ENCODE peak calls at places on chromosomes 6 and 20, in seven cellular contexts. N is ascending aorta, V is upper lobe of right lung, D is breast epithelium, Q is transverse colon, F is fibroblast of mammary gland, M is psoas muscle. L is an unnamed sample.

GRCh38 chr6:30690403-30691207 is at the start of gene NRM:
- DNase-seq in N (peak), V (peak), D (peak), Q (peak), F (peak), M (peak), L (peak)

GRCh38 chr6:5457983-5458683 is 196.8 kb downstream of the FARS2 start:
- DNase-seq in N (no peak), V (peak), D (peak), Q (peak), F (no peak), M (peak), L (no peak)

GRCh38 chr6:35359744-35360348 is 17.5 kb downstream of the PPARD start:
- DNase-seq in N (no peak), V (no peak), D (no peak), Q (no peak), F (peak), M (no peak), L (peak)

GRCh38 chr6:3965071-3965718 is 113.7 kb downstream of the FAM217A start:
- DNase-seq in N (no peak), V (no peak), D (no peak), Q (no peak), F (peak), M (no peak), L (no peak)

GRCh38 chr20:1931830-1932229 is 36.6 kb downstream of the SIRPA start:
- DNase-seq in N (no peak), V (no peak), D (no peak), Q (no peak), F (no peak), M (no peak), L (no peak)

GRCh38 chr6:83247471-83247870 is 54.3 kb downstream of the RWDD2A start:
- DNase-seq in N (no peak), V (no peak), D (no peak), Q (no peak), F (no peak), M (no peak), L (no peak)

GRCh38 chr6:75337805-75338204 is 53.2 kb upstream of the TMEM30A start:
- DNase-seq in N (no peak), V (no peak), D (no peak), Q (no peak), F (no peak), M (no peak), L (peak)

GRCh38 chr6:35063701-35064507 is 77.2 kb downstream of the TCP11 start:
- DNase-seq in N (no peak), V (no peak), D (no peak), Q (no peak), F (no peak), M (peak), L (no peak)

GRCh38 chr20:6582449-6582848 is 185.0 kb upstream of the BMP2 start:
- DNase-seq in N (no peak), V (no peak), D (no peak), Q (no peak), F (no peak), M (no peak), L (no peak)

GRCh38 chr20:38049800-38050199 is 16.3 kb downstream of the RPRD1B start:
- DNase-seq in N (no peak), V (no peak), D (no peak), Q (no peak), F (peak), M (no peak), L (peak)

GRCh38 chr6:46521464-46521971 is 30.3 kb upstream of the RCAN2 start:
- DNase-seq in N (peak), V (no peak), D (no peak), Q (no peak), F (peak), M (no peak), L (no peak)

GRCh38 chr6:143361536-143362191 is 88.8 kb downstream of the ADAT2 start:
- DNase-seq in N (no peak), V (no peak), D (no peak), Q (no peak), F (no peak), M (no peak), L (no peak)

GRCh38 chr20:61170521-61170920 is 81.5 kb upstream of the CDH4 start:
- DNase-seq in N (no peak), V (no peak), D (no peak), Q (no peak), F (no peak), M (no peak), L (no peak)

GRCh38 chr6:40443842-40444241 is 143.3 kb downstream of the LRFN2 start:
- DNase-seq in N (no peak), V (no peak), D (no peak), Q (no peak), F (no peak), M (no peak), L (no peak)

GRCh38 chr6:51936941-51937340 is 150.5 kb downstream of the PKHD1 start:
- DNase-seq in N (no peak), V (no peak), D (no peak), Q (no peak), F (no peak), M (no peak), L (no peak)

GRCh38 chr6:114228675-114229074 is 114.1 kb downstream of the HS3ST5 start:
- DNase-seq in N (no peak), V (no peak), D (no peak), Q (no peak), F (no peak), M (no peak), L (no peak)

GRCh38 chr6:31614674-31615578 is at the start of gene AIF1:
- DNase-seq in N (no peak), V (no peak), D (no peak), Q (no peak), F (no peak), M (no peak), L (no peak)

GRCh38 chr6:113564401-113565161 is 292.6 kb upstream of the MARCKS start:
- DNase-seq in N (peak), V (peak), D (peak), Q (peak), F (peak), M (peak), L (peak)

GRCh38 chr6:148413321-148414094 is 70.9 kb downstream of the SASH1 start:
- DNase-seq in N (no peak), V (no peak), D (no peak), Q (no peak), F (no peak), M (no peak), L (no peak)

GRCh38 chr6:37242429-37243052 is 15.0 kb upstream of the TBC1D22B start:
- DNase-seq in N (peak), V (no peak), D (peak), Q (no peak), F (peak), M (peak), L (peak)

GRCh38 chr6:43060034-43060754 is 763 bp downstream of the KLC4 start:
- DNase-seq in N (no peak), V (peak), D (no peak), Q (peak), F (no peak), M (no peak), L (no peak)

GRCh38 chr6:83226517-83226916 is 33.4 kb downstream of the RWDD2A start:
- DNase-seq in N (no peak), V (no peak), D (no peak), Q (no peak), F (peak), M (no peak), L (no peak)

GRCh38 chr6:105509506-105510331 is 106.8 kb upstream of the PREP start:
- DNase-seq in N (no peak), V (no peak), D (no peak), Q (no peak), F (peak), M (no peak), L (no peak)

GRCh38 chr6:118871331-118871730 is 22.6 kb upstream of the ASF1A start:
- DNase-seq in N (no peak), V (no peak), D (no peak), Q (no peak), F (no peak), M (no peak), L (no peak)

GRCh38 chr6:160426146-160426545 is 78.0 kb downstream of the SLC22A3 start:
- DNase-seq in N (no peak), V (no peak), D (no peak), Q (no peak), F (peak), M (no peak), L (no peak)

GRCh38 chr6:52208612-52209011 is 22.4 kb downstream of the IL17A start:
- DNase-seq in N (no peak), V (no peak), D (no peak), Q (no peak), F (no peak), M (no peak), L (no peak)

GRCh38 chr6:66361886-66362285 is 654.9 kb upstream of the EYS start:
- DNase-seq in N (no peak), V (no peak), D (no peak), Q (no peak), F (no peak), M (no peak), L (no peak)

GRCh38 chr6:12403946-12404647 is 113.9 kb downstream of the EDN1 start:
- DNase-seq in N (no peak), V (no peak), D (no peak), Q (no peak), F (peak), M (no peak), L (no peak)

GRCh38 chr20:51422912-51423667 is 119.4 kb downstream of the NFATC2 start:
- DNase-seq in N (no peak), V (no peak), D (no peak), Q (no peak), F (no peak), M (no peak), L (no peak)

GRCh38 chr20:13061381-13061780 is 52.6 kb downstream of the SPTLC3 start:
- DNase-seq in N (no peak), V (no peak), D (no peak), Q (no peak), F (no peak), M (no peak), L (no peak)

GRCh38 chr6:80144753-80145152 is 38.3 kb downstream of the BCKDHB start:
- DNase-seq in N (no peak), V (no peak), D (no peak), Q (no peak), F (no peak), M (no peak), L (peak)

GRCh38 chr6:112464901-112465661 is 118.0 kb downstream of the RFPL4B start:
- DNase-seq in N (no peak), V (no peak), D (no peak), Q (no peak), F (no peak), M (no peak), L (no peak)

GRCh38 chr6:133259561-133259960 is 18.4 kb downstream of the EYA4 start:
- DNase-seq in N (no peak), V (no peak), D (no peak), Q (no peak), F (no peak), M (no peak), L (no peak)

DNA sequence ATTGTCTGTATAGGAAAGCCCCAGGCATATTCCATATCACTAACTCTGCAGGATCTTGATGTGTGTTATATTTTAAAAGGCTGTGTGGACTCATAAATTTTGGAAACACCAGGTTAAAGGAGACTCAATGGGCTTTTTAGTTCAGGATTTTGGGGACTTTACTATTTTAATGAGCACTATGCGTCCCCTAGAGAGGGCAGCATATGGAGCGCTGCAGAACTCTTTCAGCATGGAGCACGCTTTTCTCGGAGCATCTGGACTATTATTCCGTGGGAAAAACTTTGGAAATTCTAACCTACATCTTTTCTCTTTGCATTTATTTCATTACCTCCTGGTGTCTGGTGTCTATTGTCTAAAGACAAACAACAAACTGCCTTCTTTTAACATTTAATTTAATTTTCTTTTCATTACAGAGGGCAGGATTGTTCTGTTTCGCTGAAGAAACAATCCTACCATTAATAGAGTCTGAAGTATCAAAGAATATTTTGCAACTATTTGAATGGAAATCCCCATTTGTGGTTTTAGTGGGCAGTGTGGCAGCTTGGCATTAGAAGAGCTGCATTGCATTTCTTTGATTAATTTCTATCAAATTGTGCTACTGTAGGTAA is 399.9 kb upstream of the HSF2 start:
- DNase-seq in N (no peak), V (no peak), D (no peak), Q (no peak), F (no peak), M (no peak), L (no peak)
- TF ChIP-seq CTCF in N (no peak), V (no peak), D (no peak), Q (no peak), F (no peak), M (no peak), L (no peak)

GRCh38 chr20:44610313-44610965 is 28.1 kb downstream of the PKIG start:
- DNase-seq in N (no peak), V (peak), D (no peak), Q (no peak), F (no peak), M (no peak), L (peak)

GRCh38 chr20:44613575-44613974 is 31.2 kb downstream of the PKIG start:
- DNase-seq in N (no peak), V (peak), D (no peak), Q (no peak), F (no peak), M (no peak), L (no peak)

GRCh38 chr20:44606725-44607441 is 24.5 kb downstream of the PKIG start:
- DNase-seq in N (no peak), V (no peak), D (no peak), Q (no peak), F (no peak), M (no peak), L (no peak)

GRCh38 chr20:44609511-44610312 is 27.3 kb downstream of the PKIG start:
- DNase-seq in N (peak), V (peak), D (peak), Q (peak), F (peak), M (peak), L (peak)

GRCh38 chr20:44609006-44609510 is 26.7 kb downstream of the PKIG start:
- DNase-seq in N (no peak), V (no peak), D (no peak), Q (no peak), F (no peak), M (no peak), L (no peak)
- H3K4me3 ChIP-seq in N (peak), V (no peak), D (no peak), Q (no peak), F (no peak), M (peak), L (no peak)

GRCh38 chr6:151390276-151391020 is 911 bp downstream of the ZBTB2 start:
- DNase-seq in N (peak), V (peak), D (peak), Q (peak), F (peak), M (peak), L (peak)
- TF ChIP-seq CTCF in N (no peak), V (no peak), D (no peak), Q (no peak), F (no peak), M (no peak), L (no peak)

GRCh38 chr20:47358052-47358671 is 1.7 kb upstream of the ZMYND8 start:
- DNase-seq in N (no peak), V (no peak), D (no peak), Q (no peak), F (no peak), M (no peak), L (no peak)

GRCh38 chr20:47359533-47360206 is 3.2 kb upstream of the ZMYND8 start:
- DNase-seq in N (no peak), V (no peak), D (no peak), Q (no peak), F (no peak), M (no peak), L (no peak)

GRCh38 chr20:47357296-47358051 is 975 bp upstream of the ZMYND8 start:
- DNase-seq in N (peak), V (peak), D (peak), Q (peak), F (peak), M (peak), L (peak)

GRCh38 chr20:47360207-47360488 is 3.6 kb upstream of the ZMYND8 start:
- DNase-seq in N (peak), V (no peak), D (peak), Q (peak), F (peak), M (no peak), L (peak)

DNA sequence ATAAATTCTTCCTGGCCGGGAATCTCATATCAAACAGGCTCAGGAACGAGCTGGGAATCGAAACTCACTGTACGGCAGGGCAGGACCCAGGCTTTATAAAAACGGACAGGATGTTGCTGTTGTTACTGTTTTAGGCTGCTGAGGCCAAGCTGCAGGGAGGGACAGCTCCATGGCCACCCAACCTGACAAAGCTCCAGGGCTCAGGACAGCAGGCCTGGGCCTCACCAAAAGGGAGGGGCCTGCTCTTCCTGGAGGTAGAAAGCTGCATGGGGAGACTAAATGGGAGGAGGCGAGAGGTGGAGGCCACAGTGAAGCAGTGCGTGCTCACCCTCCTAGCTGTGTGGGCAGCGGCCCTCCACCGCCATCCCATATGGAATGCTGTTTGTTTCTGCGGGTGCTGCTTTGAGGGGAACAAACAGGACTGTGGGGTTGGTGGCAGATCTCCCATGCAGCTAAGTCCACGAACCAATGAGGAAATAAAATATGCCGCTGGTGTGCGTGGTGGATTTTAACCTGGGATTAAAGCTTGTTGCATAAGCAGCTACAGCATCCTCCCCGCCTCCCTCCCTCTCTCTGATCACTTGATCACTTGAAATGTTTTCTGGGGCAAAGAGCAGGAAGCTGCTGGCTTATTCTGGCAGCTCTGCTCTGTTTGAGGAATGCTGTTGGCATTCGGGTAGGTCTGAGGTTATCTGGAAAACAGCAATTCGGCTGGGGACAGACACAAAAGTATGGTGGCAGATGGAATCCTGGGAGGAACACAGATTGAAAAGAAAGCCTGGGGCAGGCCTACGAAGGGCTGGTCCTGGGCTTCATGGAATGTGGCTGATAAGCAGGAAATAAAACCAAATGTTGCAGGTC is 2.4 kb upstream of the ZMYND8 start:
- DNase-seq in N (peak), V (peak), D (peak), Q (peak), F (peak), M (peak), L (peak)
- H3K4me3 ChIP-seq in N (peak), V (no peak), D (peak), Q (no peak), F (no peak), M (peak), L (peak)

GRCh38 chr6:106512048-106512957 is 117.0 kb downstream of the RTN4IP1 start:
- DNase-seq in N (peak), V (peak), D (peak), Q (peak), F (peak), M (peak), L (peak)
- TF ChIP-seq CTCF in N (peak), V (peak), D (no peak), Q (peak), F (peak), M (no peak), L (peak)

DNA sequence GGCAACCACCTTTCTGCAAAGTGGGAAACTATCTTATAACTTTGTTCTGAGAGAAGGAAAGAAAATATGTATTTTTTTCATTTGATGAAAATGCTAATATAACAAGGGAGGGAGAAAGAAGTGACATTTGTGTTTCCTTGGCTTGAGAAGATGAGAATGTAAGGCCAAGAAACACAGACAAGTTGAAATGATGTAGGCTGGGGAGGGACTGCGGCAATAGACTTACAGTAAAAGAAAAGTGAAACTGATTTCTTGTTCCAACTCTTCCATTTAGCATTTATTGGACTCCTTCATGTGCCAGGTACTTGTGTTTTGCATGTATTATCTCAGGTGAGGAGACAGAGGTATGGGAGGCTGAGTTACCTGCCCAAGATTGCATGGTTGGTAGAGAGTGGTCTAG is 130.9 kb downstream of the CARMIL1 start:
- DNase-seq in N (no peak), V (no peak), D (no peak), Q (no peak), F (no peak), M (no peak), L (peak)
- H3K4me3 ChIP-seq in N (peak), V (no peak), D (no peak), Q (no peak), F (no peak), M (no peak), L (no peak)